ENCODE peak calls at places on chromosomes 7 and 10, in eight cellular contexts. H is NCI-H2081 treated with DMSO at 0.1 percent for 48 hours; Z is EH; R is AML-193; X is progenitor cell of endocrine pancreas; Y is HT1080; J is activated effector memory CD4-positive, alpha-beta T cell treated with anti-CD3 and anti-CD28 coated beads, Interleukin-2, amount 50 U/mL, for 16 hours; Q is choroid plexus epithelial cell. I is an unnamed sample.

GRCh38 chr10:13921941-13922340 is 335.2 kb downstream of the PRPF18 start:
- DNase-seq in H (no peak), Z (peak), R (no peak), X (no peak), Y (no peak), J (no peak), Q (no peak), I (no peak)

GRCh38 chr7:23928391-23928790 is 218.4 kb downstream of the STK31 start:
- DNase-seq in H (no peak), Z (no peak), R (no peak), X (no peak), Y (no peak), J (no peak), Q (no peak), I (no peak)

GRCh38 chr10:125079091-125079600 is 81.2 kb downstream of the CTBP2 start:
- DNase-seq in H (no peak), Z (no peak), R (no peak), X (no peak), Y (no peak), J (no peak), Q (no peak), I (no peak)

GRCh38 chr10:62589689-62590088 is 214.8 kb upstream of the ADO start:
- DNase-seq in H (no peak), Z (no peak), R (no peak), X (no peak), Y (peak), J (no peak), Q (peak), I (no peak)

GRCh38 chr7:116497708-116498107 is 1.8 kb upstream of the CAV2 start:
- DNase-seq in H (no peak), Z (peak), R (no peak), X (no peak), Y (no peak), J (no peak), Q (peak), I (no peak)

GRCh38 chr7:105690286-105690915 is 109.1 kb upstream of the EFCAB10 start:
- DNase-seq in H (no peak), Z (peak), R (no peak), X (no peak), Y (no peak), J (peak), Q (no peak), I (no peak)

GRCh38 chr10:72031706-72032105 is 56.6 kb downstream of the SPOCK2 start:
- DNase-seq in H (no peak), Z (no peak), R (no peak), X (no peak), Y (no peak), J (no peak), Q (no peak), I (no peak)

GRCh38 chr7:117127585-117128168 is 174.4 kb downstream of the ST7 start:
- DNase-seq in H (peak), Z (peak), R (peak), X (no peak), Y (peak), J (peak), Q (peak), I (no peak)

GRCh38 chr10:33228426-33228825 is 106.0 kb downstream of the NRP1 start:
- DNase-seq in H (no peak), Z (no peak), R (no peak), X (no peak), Y (no peak), J (no peak), Q (no peak), I (no peak)